ENCODE peak calls at places on chromosomes 7 and 10, in five cellular contexts. N is neuronal stem cell, B is RCC 7860, M is GF-D8, I is dermis blood vessel endothelial cell. G is an unnamed sample.

GRCh38 chr10:69057951-69058297 is 30.0 kb upstream of the SRGN start:
- DNase-seq in N (no peak), B (peak), M (no peak), I (no peak), G (no peak)

GRCh38 chr10:68628576-68629127 is 68.5 kb downstream of the TET1 start:
- DNase-seq in N (no peak), B (no peak), M (peak), I (no peak), G (no peak)

GRCh38 chr7:107355616-107356015 is 114.2 kb upstream of the GPR22 start:
- DNase-seq in N (no peak), B (no peak), M (no peak), I (no peak), G (no peak)

GRCh38 chr7:116584721-116585120 is 59.9 kb downstream of the CAV1 start:
- DNase-seq in N (no peak), B (no peak), M (no peak), I (no peak), G (no peak)

GRCh38 chr10:113680172-113681111 is 730 bp downstream of the CASP7 start:
- DNase-seq in N (no peak), B (peak), M (peak), I (peak), G (no peak)

GRCh38 chr10:69648461-69648860 is 18.4 kb downstream of the FAM241B start:
- DNase-seq in N (no peak), B (no peak), M (no peak), I (no peak), G (no peak)

GRCh38 chr7:93461350-93461749 is 113.2 kb downstream of the CALCR start:
- DNase-seq in N (no peak), B (no peak), M (no peak), I (no peak), G (no peak)

GRCh38 chr10:13648425-13648824 is 61.7 kb downstream of the PRPF18 start:
- DNase-seq in N (no peak), B (no peak), M (no peak), I (no peak), G (no peak)

GRCh38 chr10:62095341-62096071 is 173.1 kb downstream of the RTKN2 start:
- DNase-seq in N (no peak), B (peak), M (no peak), I (peak), G (no peak)

GRCh38 chr7:78232806-78233205 is 434.2 kb downstream of the PHTF2 start:
- DNase-seq in N (no peak), B (no peak), M (no peak), I (no peak), G (no peak)

GRCh38 chr7:133650067-133650466 is 397.2 kb downstream of the EXOC4 start:
- DNase-seq in N (no peak), B (no peak), M (no peak), I (no peak), G (no peak)

GRCh38 chr10:99805190-99805589 is 22.8 kb downstream of the ABCC2 start:
- DNase-seq in N (no peak), B (no peak), M (no peak), I (no peak), G (no peak)

GRCh38 chr7:128302110-128302509 is 41.6 kb downstream of the RBM28 start:
- DNase-seq in N (no peak), B (no peak), M (no peak), I (no peak), G (no peak)

GRCh38 chr7:112937651-112938390 is 147.6 kb upstream of the TMEM168 start:
- DNase-seq in N (no peak), B (no peak), M (peak), I (no peak), G (no peak)

GRCh38 chr7:47335557-47336177 is 246.2 kb downstream of the TNS3 start:
- DNase-seq in N (no peak), B (no peak), M (no peak), I (no peak), G (peak)

GRCh38 chr10:75972494-75973276 is 541.3 kb downstream of the LRMDA start:
- DNase-seq in N (no peak), B (no peak), M (peak), I (peak), G (no peak)

GRCh38 chr7:80247144-80247543 is 112.5 kb downstream of the GNAI1 start:
- DNase-seq in N (no peak), B (no peak), M (no peak), I (no peak), G (no peak)

GRCh38 chr7:128938524-128939074 is 872 bp downstream of the IRF5 start:
- DNase-seq in N (no peak), B (no peak), M (no peak), I (no peak), G (no peak)

GRCh38 chr10:69807696-69808095 is 6.0 kb downstream of the COL13A1 start:
- DNase-seq in N (no peak), B (peak), M (no peak), I (peak), G (no peak)

GRCh38 chr7:40758590-40758989 is 623.8 kb downstream of the SUGCT start:
- DNase-seq in N (no peak), B (no peak), M (no peak), I (no peak), G (no peak)

GRCh38 chr7:130365511-130366441 is 14.5 kb upstream of the CPA1 start:
- DNase-seq in N (no peak), B (no peak), M (no peak), I (no peak), G (no peak)

GRCh38 chr10:43904301-43904700 is 255.6 kb upstream of the ZNF32 start:
- DNase-seq in N (no peak), B (no peak), M (no peak), I (no peak), G (no peak)

GRCh38 chr7:107304063-107304462 is 135.3 kb downstream of the HBP1 start:
- DNase-seq in N (no peak), B (no peak), M (no peak), I (no peak), G (no peak)

GRCh38 chr7:157012113-157012547 is 1.7 kb upstream of the MNX1 start:
- DNase-seq in N (no peak), B (no peak), M (no peak), I (no peak), G (no peak)

GRCh38 chr7:116542618-116543017 is 17.8 kb downstream of the CAV1 start:
- DNase-seq in N (no peak), B (peak), M (no peak), I (no peak), G (no peak)

GRCh38 chr10:86393858-86394472 is 27.4 kb upstream of the GRID1 start:
- DNase-seq in N (no peak), B (no peak), M (no peak), I (no peak), G (no peak)

GRCh38 chr10:67883710-67884312 is 645 bp upstream of the SIRT1 start:
- DNase-seq in N (no peak), B (no peak), M (no peak), I (no peak), G (no peak)

GRCh38 chr10:5573968-5574641 is 49.3 kb downstream of the CALML3 start:
- DNase-seq in N (no peak), B (no peak), M (no peak), I (no peak), G (no peak)

GRCh38 chr10:44988957-44989620 is 10.5 kb upstream of the DEPP1 start:
- DNase-seq in N (no peak), B (no peak), M (no peak), I (no peak), G (peak)

GRCh38 chr7:131111081-131111576 is 216.5 kb upstream of the MKLN1 start:
- DNase-seq in N (no peak), B (peak), M (peak), I (peak), G (no peak)

GRCh38 chr7:105851064-105851463 is 25.3 kb downstream of the ATXN7L1 start:
- DNase-seq in N (no peak), B (no peak), M (no peak), I (no peak), G (no peak)

GRCh38 chr7:87328281-87328680 is 17.2 kb upstream of the CROT start:
- DNase-seq in N (no peak), B (no peak), M (no peak), I (peak), G (no peak)

GRCh38 chr7:74138334-74138867 is 35.8 kb upstream of the EIF4H start:
- DNase-seq in N (no peak), B (no peak), M (no peak), I (no peak), G (no peak)

GRCh38 chr7:143250822-143251221 is 12.4 kb upstream of the GSTK1 start:
- DNase-seq in N (no peak), B (no peak), M (no peak), I (no peak), G (no peak)

GRCh38 chr10:112938808-112939482 is 11.1 kb upstream of the TCF7L2 start:
- DNase-seq in N (no peak), B (no peak), M (no peak), I (no peak), G (no peak)

GRCh38 chr7:75010036-75010435 is 45.5 kb downstream of the CASTOR2 start:
- DNase-seq in N (no peak), B (no peak), M (no peak), I (no peak), G (no peak)

GRCh38 chr10:3825862-3826351 is 40.9 kb upstream of the KLF6 start:
- DNase-seq in N (no peak), B (peak), M (no peak), I (no peak), G (peak)

GRCh38 chr10:34181545-34182300 is 633.4 kb downstream of the PARD3 start:
- DNase-seq in N (no peak), B (no peak), M (no peak), I (peak), G (no peak)

GRCh38 chr10:58179238-58179637 is 88.5 kb downstream of the IPMK start:
- DNase-seq in N (no peak), B (no peak), M (no peak), I (peak), G (no peak)

G was measured in coronary artery.